ENCODE peak calls at places on chromosomes 3 and 15, in five cellular contexts. E, S, Y, M and P are unnamed samples.

GRCh38 chr15:39583586-39584265 is 2.8 kb downstream of the THBS1 start:
- DNase-seq in E (peak; percentile 9), S (peak; percentile 61), Y (no peak), M (peak; percentile 60), P (peak; percentile 36)

GRCh38 chr3:37074178-37074577 is 80.9 kb downstream of the MLH1 start:
- DNase-seq in E (no peak), S (peak; percentile 50), Y (peak; percentile 80), M (peak; percentile 73), P (no peak)

GRCh38 chr3:143091438-143091837 is 28.1 kb upstream of the CHST2 start:
- DNase-seq in E (no peak), S (no peak), Y (no peak), M (no peak), P (no peak)

GRCh38 chr15:28955160-28955502 is 69.4 kb downstream of the APBA2 start:
- DNase-seq in E (peak; percentile 40), S (peak; percentile 82), Y (peak; percentile 83), M (peak; percentile 30), P (no peak)

GRCh38 chr3:59839810-59840515 is 790.1 kb upstream of the CFAP20DC start:
- DNase-seq in E (no peak), S (no peak), Y (no peak), M (no peak), P (no peak)

GRCh38 chr3:56323986-56324420 is 144.3 kb downstream of the ERC2 start:
- DNase-seq in E (no peak), S (peak; percentile 75), Y (peak; percentile 70), M (peak; percentile 60), P (no peak)

GRCh38 chr3:45329779-45330305 is 58.5 kb upstream of the LARS2 start:
- DNase-seq in E (no peak), S (no peak), Y (no peak), M (no peak), P (no peak)

GRCh38 chr15:65982941-65983340 is 113.7 kb downstream of the RAB11A start:
- DNase-seq in E (no peak), S (no peak), Y (no peak), M (no peak), P (no peak)

GRCh38 chr3:140250945-140251344 is 316.0 kb downstream of the CLSTN2 start:
- DNase-seq in E (no peak), S (no peak), Y (no peak), M (no peak), P (no peak)

GRCh38 chr15:45399381-45400212 is 21.3 kb upstream of the GATM start:
- DNase-seq in E (peak; percentile 22), S (peak; percentile 44), Y (peak; percentile 51), M (peak; percentile 74), P (no peak)

GRCh38 chr3:73623996-73624362 is 762 bp downstream of the PDZRN3 start:
- DNase-seq in E (peak; percentile 60), S (peak; percentile 43), Y (no peak), M (peak; percentile 75), P (no peak)

GRCh38 chr3:185558395-185558794 is 6.0 kb upstream of the LIPH start:
- DNase-seq in E (no peak), S (peak; percentile 39), Y (no peak), M (no peak), P (no peak)

GRCh38 chr15:43518073-43518761 is 809 bp downstream of the MAP1A start:
- DNase-seq in E (no peak), S (peak; percentile 41), Y (peak; percentile 12), M (no peak), P (no peak)

GRCh38 chr15:48109856-48110531 is 10.8 kb upstream of the SLC24A5 start:
- DNase-seq in E (no peak), S (no peak), Y (no peak), M (no peak), P (no peak)

GRCh38 chr3:16140116-16140893 is 34.2 kb upstream of the GALNT15 start:
- DNase-seq in E (no peak), S (peak; percentile 46), Y (peak; percentile 98), M (peak; percentile 99), P (peak; percentile 88)

GRCh38 chr3:58009026-58009748 is 965 bp downstream of the FLNB start:
- DNase-seq in E (no peak), S (no peak), Y (no peak), M (no peak), P (no peak)

GRCh38 chr15:69272139-69272538 is 26.6 kb upstream of the PAQR5 start:
- DNase-seq in E (no peak), S (no peak), Y (no peak), M (no peak), P (no peak)

GRCh38 chr15:31758126-31758525 is 272.2 kb upstream of the CHRNA7 start:
- DNase-seq in E (peak; percentile 22), S (peak; percentile 78), Y (peak; percentile 12), M (peak; percentile 58), P (peak; percentile 0)

GRCh38 chr3:189937302-189938255 is 183.1 kb downstream of the P3H2 start:
- DNase-seq in E (no peak), S (peak; percentile 94), Y (peak; percentile 96), M (peak; percentile 99), P (peak; percentile 16)

GRCh38 chr15:38354321-38354929 is 99.5 kb upstream of the FAM98B start:
- DNase-seq in E (peak; percentile 26), S (peak; percentile 59), Y (peak; percentile 59), M (peak; percentile 78), P (no peak)

GRCh38 chr3:169812124-169812843 is 386 bp upstream of the LRRIQ4 start:
- DNase-seq in E (peak; percentile 63), S (peak; percentile 85), Y (peak; percentile 12), M (peak; percentile 62), P (no peak)

GRCh38 chr3:185059766-185060165 is 93.1 kb downstream of the C3orf70 start:
- DNase-seq in E (no peak), S (no peak), Y (no peak), M (no peak), P (no peak)